ENCODE peak calls at places on chromosome 3, in six cellular contexts. One of them, this sample, is unnamed.

GRCh38 chr3:168063122-168063521 is 32.6 kb downstream of the GOLIM4 start:
- DNase-seq in tibial artery: no peak
- DNase-seq in BJ: no peak
- DNase-seq in vagina: no peak
- DNase-seq in activated CD8-positive, alpha-beta T cell treated with anti-CD3 and anti-CD28 coated beads for 36 hours: no peak
- DNase-seq in cardiac muscle cell: no peak
- DNase-seq in this sample: no peak

GRCh38 chr3:4981688-4982494 is 2.7 kb downstream of the BHLHE40 start:
- DNase-seq in tibial artery: no peak
- DNase-seq in BJ: no peak
- DNase-seq in vagina: no peak
- DNase-seq in activated CD8-positive, alpha-beta T cell treated with anti-CD3 and anti-CD28 coated beads for 36 hours: no peak
- DNase-seq in cardiac muscle cell: peak
- DNase-seq in this sample: no peak

GRCh38 chr3:71728632-71729342 is 3.6 kb upstream of the EIF4E3 start:
- DNase-seq in tibial artery: no peak
- DNase-seq in BJ: no peak
- DNase-seq in vagina: no peak
- DNase-seq in activated CD8-positive, alpha-beta T cell treated with anti-CD3 and anti-CD28 coated beads for 36 hours: peak
- DNase-seq in cardiac muscle cell: no peak
- DNase-seq in this sample: no peak

GRCh38 chr3:64321747-64322146 is 96.5 kb upstream of the PRICKLE2 start:
- DNase-seq in tibial artery: no peak
- DNase-seq in BJ: no peak
- DNase-seq in vagina: no peak
- DNase-seq in activated CD8-positive, alpha-beta T cell treated with anti-CD3 and anti-CD28 coated beads for 36 hours: no peak
- DNase-seq in cardiac muscle cell: peak
- DNase-seq in this sample: no peak

GRCh38 chr3:115321396-115321795 is 174.3 kb upstream of the ZBTB20 start:
- DNase-seq in tibial artery: no peak
- DNase-seq in BJ: peak
- DNase-seq in vagina: no peak
- DNase-seq in activated CD8-positive, alpha-beta T cell treated with anti-CD3 and anti-CD28 coated beads for 36 hours: no peak
- DNase-seq in cardiac muscle cell: peak
- DNase-seq in this sample: peak

GRCh38 chr3:185916042-185916833 is 21.6 kb downstream of the TRA2B start:
- DNase-seq in tibial artery: no peak
- DNase-seq in BJ: no peak
- DNase-seq in vagina: no peak
- DNase-seq in activated CD8-positive, alpha-beta T cell treated with anti-CD3 and anti-CD28 coated beads for 36 hours: no peak
- DNase-seq in cardiac muscle cell: no peak
- DNase-seq in this sample: no peak

GRCh38 chr3:18237251-18238005 is 187.7 kb downstream of the SATB1 start:
- DNase-seq in tibial artery: no peak
- DNase-seq in BJ: no peak
- DNase-seq in vagina: no peak
- DNase-seq in activated CD8-positive, alpha-beta T cell treated with anti-CD3 and anti-CD28 coated beads for 36 hours: peak
- DNase-seq in cardiac muscle cell: peak
- DNase-seq in this sample: peak

GRCh38 chr3:44845528-44846520 is 15.9 kb upstream of the TMEM42 start:
- DNase-seq in tibial artery: no peak
- DNase-seq in BJ: no peak
- DNase-seq in vagina: no peak
- DNase-seq in activated CD8-positive, alpha-beta T cell treated with anti-CD3 and anti-CD28 coated beads for 36 hours: no peak
- DNase-seq in cardiac muscle cell: peak
- DNase-seq in this sample: peak

DNA sequence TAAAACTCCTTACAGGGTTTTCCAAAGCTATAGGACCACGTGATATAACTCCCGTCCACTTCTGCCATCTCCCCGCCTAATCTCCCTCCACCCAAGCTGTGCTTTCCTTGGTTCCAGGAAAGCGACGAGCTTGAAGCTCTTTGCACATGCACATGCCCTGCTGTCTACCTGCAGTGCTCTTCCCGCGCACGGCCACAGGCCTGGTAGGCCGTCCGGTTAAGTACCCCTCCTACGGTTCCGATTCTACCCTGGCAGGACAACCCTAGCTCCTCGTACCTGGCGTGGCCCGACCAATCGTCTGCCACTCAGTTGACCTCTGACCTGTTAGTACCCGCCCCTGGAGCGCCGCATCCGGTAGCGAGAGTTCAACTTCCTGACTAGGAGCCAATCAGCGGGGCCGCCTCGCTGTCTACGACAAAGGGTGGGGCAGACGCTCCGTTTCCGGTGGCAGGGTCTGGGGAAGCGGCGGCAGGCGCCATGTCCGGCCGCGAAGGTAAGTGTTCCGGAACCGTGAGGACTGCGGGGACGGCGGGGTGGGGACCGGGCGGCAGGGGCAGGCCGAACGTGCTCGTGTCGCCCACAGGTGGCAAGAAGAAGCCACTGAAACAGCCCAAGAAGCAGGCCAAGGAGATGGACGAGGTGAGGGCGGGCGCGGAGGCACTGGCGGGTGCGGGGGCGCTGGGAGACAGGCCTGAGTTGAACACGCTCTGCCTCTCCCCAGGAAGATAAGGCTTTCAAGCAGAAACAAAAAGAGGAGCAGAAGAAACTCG is at the start of the genes CCDC51 and TMA7:
- DNase-seq in tibial artery: peak
- DNase-seq in BJ: peak
- DNase-seq in vagina: peak
- DNase-seq in activated CD8-positive, alpha-beta T cell treated with anti-CD3 and anti-CD28 coated beads for 36 hours: peak
- DNase-seq in cardiac muscle cell: peak
- DNase-seq in this sample: peak
- TF ChIP-seq CTCF in tibial artery: no peak
- TF ChIP-seq CTCF in BJ: no peak
- TF ChIP-seq CTCF in vagina: no peak
- TF ChIP-seq CTCF in activated CD8-positive, alpha-beta T cell treated with anti-CD3 and anti-CD28 coated beads for 36 hours: no peak
- TF ChIP-seq CTCF in cardiac muscle cell: no peak
- TF ChIP-seq CTCF in this sample: no peak

GRCh38 chr3:124572851-124573405 is 157.3 kb upstream of the UMPS start:
- DNase-seq in tibial artery: no peak
- DNase-seq in BJ: no peak
- DNase-seq in vagina: no peak
- DNase-seq in activated CD8-positive, alpha-beta T cell treated with anti-CD3 and anti-CD28 coated beads for 36 hours: no peak
- DNase-seq in cardiac muscle cell: no peak
- DNase-seq in this sample: no peak

GRCh38 chr3:124577494-124578167 is 152.6 kb upstream of the UMPS start:
- DNase-seq in tibial artery: no peak
- DNase-seq in BJ: no peak
- DNase-seq in vagina: no peak
- DNase-seq in activated CD8-positive, alpha-beta T cell treated with anti-CD3 and anti-CD28 coated beads for 36 hours: no peak
- DNase-seq in cardiac muscle cell: no peak
- DNase-seq in this sample: no peak

GRCh38 chr3:124579641-124580040 is 150.6 kb upstream of the UMPS start:
- DNase-seq in tibial artery: no peak
- DNase-seq in BJ: no peak
- DNase-seq in vagina: no peak
- DNase-seq in activated CD8-positive, alpha-beta T cell treated with anti-CD3 and anti-CD28 coated beads for 36 hours: no peak
- DNase-seq in cardiac muscle cell: no peak
- DNase-seq in this sample: no peak

GRCh38 chr3:124574012-124574411 is 156.2 kb upstream of the UMPS start:
- DNase-seq in tibial artery: no peak
- DNase-seq in BJ: no peak
- DNase-seq in vagina: no peak
- DNase-seq in activated CD8-positive, alpha-beta T cell treated with anti-CD3 and anti-CD28 coated beads for 36 hours: no peak
- DNase-seq in cardiac muscle cell: no peak
- DNase-seq in this sample: no peak

GRCh38 chr3:124576565-124577493 is 153.4 kb upstream of the UMPS start:
- DNase-seq in tibial artery: no peak
- DNase-seq in BJ: no peak
- DNase-seq in vagina: no peak
- DNase-seq in activated CD8-positive, alpha-beta T cell treated with anti-CD3 and anti-CD28 coated beads for 36 hours: no peak
- DNase-seq in cardiac muscle cell: no peak
- DNase-seq in this sample: no peak
- TF ChIP-seq CTCF in tibial artery: no peak
- TF ChIP-seq CTCF in BJ: no peak
- TF ChIP-seq CTCF in vagina: no peak
- TF ChIP-seq CTCF in activated CD8-positive, alpha-beta T cell treated with anti-CD3 and anti-CD28 coated beads for 36 hours: no peak
- TF ChIP-seq CTCF in cardiac muscle cell: no peak
- TF ChIP-seq CTCF in this sample: no peak

DNA sequence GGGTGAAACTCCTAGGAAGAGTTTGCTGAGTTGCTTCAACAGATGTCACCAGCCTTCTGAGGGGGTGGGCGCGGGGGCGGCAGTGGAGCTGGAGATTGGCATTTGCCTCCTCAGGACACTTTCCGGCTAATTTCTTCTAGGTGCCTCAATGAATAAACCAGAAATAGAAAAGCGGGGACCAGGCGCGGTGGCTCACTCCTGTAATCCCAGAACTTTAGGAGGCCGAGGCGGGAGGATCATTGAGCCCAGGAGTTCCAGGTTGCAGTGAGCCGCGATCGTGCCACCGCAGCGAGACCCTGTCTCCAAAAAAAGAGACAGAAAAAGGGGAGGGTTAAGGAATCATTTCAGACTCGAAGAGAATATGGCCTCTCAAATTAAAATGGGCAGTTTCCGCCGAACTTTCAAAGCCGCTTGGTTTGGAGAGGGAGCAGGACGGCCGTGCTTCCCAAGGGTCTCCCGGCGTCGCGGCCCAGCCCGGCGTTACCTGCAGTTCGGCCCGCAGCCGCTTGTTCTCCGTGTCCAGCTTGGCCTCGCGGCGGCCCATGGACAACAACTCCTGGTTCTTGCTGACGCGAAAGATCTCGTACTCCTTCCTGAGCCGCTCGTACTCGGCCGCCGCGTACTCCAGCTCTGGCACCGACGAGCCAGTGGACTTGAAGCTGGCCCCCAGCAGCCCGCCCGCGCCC is 587 bp downstream of the NPHP3 start:
- DNase-seq in tibial artery: peak
- DNase-seq in BJ: no peak
- DNase-seq in vagina: peak
- DNase-seq in activated CD8-positive, alpha-beta T cell treated with anti-CD3 and anti-CD28 coated beads for 36 hours: peak
- DNase-seq in cardiac muscle cell: peak
- DNase-seq in this sample: no peak
- TF ChIP-seq CTCF in tibial artery: peak
- TF ChIP-seq CTCF in BJ: peak
- TF ChIP-seq CTCF in vagina: no peak
- TF ChIP-seq CTCF in activated CD8-positive, alpha-beta T cell treated with anti-CD3 and anti-CD28 coated beads for 36 hours: no peak
- TF ChIP-seq CTCF in cardiac muscle cell: peak
- TF ChIP-seq CTCF in this sample: peak

GRCh38 chr3:58215317-58216025 is 4.7 kb upstream of the DNASE1L3 start:
- DNase-seq in tibial artery: no peak
- DNase-seq in BJ: no peak
- DNase-seq in vagina: peak
- DNase-seq in activated CD8-positive, alpha-beta T cell treated with anti-CD3 and anti-CD28 coated beads for 36 hours: no peak
- DNase-seq in cardiac muscle cell: no peak
- DNase-seq in this sample: no peak
- TF ChIP-seq CTCF in tibial artery: no peak
- TF ChIP-seq CTCF in BJ: no peak
- TF ChIP-seq CTCF in vagina: no peak
- TF ChIP-seq CTCF in activated CD8-positive, alpha-beta T cell treated with anti-CD3 and anti-CD28 coated beads for 36 hours: no peak
- TF ChIP-seq CTCF in cardiac muscle cell: no peak
- TF ChIP-seq CTCF in this sample: no peak

GRCh38 chr3:195035345-195036202 is 235.4 kb downstream of the XXYLT1 start:
- DNase-seq in tibial artery: no peak
- DNase-seq in BJ: no peak
- DNase-seq in vagina: no peak
- DNase-seq in activated CD8-positive, alpha-beta T cell treated with anti-CD3 and anti-CD28 coated beads for 36 hours: no peak
- DNase-seq in cardiac muscle cell: no peak
- DNase-seq in this sample: no peak
- TF ChIP-seq CTCF in tibial artery: no peak
- TF ChIP-seq CTCF in BJ: peak
- TF ChIP-seq CTCF in vagina: no peak
- TF ChIP-seq CTCF in activated CD8-positive, alpha-beta T cell treated with anti-CD3 and anti-CD28 coated beads for 36 hours: no peak
- TF ChIP-seq CTCF in cardiac muscle cell: peak
- TF ChIP-seq CTCF in this sample: peak

DNA sequence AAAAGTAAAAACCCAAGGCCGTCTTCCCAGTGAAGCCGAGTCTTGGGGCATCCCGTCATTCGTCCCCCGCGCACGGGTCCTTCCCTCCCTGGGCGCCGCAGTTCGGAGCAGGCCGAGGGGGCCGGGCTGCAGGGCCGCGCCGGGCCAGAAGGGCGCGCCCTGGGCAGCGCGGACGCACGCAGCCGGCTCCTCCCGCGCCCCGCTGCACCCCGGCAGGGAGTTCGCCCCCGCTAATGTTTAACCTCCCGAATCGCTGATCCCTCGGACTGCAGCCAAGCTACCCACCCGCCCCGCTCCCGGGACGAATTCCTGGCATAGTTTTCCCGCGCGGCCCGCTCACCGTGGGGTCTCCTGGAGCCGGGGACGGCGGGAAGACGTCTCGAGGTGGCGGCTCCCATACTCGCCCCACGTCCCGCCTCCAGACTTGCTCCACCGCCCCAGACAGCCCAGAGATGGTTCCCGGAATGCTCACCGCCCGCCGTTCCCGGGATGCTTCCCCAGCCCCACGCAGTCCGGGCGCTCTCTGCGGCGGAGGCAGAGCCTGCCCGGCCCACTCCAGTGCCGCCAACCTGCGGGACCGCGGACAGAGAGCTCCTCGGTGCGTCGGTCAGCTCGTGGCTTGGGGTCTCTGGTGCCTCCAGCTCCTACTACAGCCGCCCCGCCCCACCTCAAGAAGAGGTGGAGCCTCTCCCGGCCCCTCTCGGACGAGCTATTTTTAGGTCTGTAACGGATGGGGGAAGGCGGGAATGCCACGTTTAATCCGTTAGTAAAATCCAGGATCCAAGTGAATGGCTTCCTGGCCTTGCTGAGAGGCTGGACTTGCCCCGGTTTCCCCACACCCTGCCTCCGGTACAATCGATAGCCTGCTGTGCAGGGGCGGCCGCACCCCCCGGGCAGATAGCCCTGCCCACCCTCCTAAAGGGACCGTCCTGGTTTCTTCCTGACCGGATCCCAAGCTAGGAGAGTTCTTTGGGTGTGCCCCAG is at the start of gene DZIP1L:
- DNase-seq in tibial artery: peak
- DNase-seq in BJ: no peak
- DNase-seq in vagina: no peak
- DNase-seq in activated CD8-positive, alpha-beta T cell treated with anti-CD3 and anti-CD28 coated beads for 36 hours: peak
- DNase-seq in cardiac muscle cell: peak
- DNase-seq in this sample: peak
- TF ChIP-seq CTCF in tibial artery: peak
- TF ChIP-seq CTCF in BJ: peak
- TF ChIP-seq CTCF in vagina: no peak
- TF ChIP-seq CTCF in activated CD8-positive, alpha-beta T cell treated with anti-CD3 and anti-CD28 coated beads for 36 hours: peak
- TF ChIP-seq CTCF in cardiac muscle cell: peak
- TF ChIP-seq CTCF in this sample: peak

DNA sequence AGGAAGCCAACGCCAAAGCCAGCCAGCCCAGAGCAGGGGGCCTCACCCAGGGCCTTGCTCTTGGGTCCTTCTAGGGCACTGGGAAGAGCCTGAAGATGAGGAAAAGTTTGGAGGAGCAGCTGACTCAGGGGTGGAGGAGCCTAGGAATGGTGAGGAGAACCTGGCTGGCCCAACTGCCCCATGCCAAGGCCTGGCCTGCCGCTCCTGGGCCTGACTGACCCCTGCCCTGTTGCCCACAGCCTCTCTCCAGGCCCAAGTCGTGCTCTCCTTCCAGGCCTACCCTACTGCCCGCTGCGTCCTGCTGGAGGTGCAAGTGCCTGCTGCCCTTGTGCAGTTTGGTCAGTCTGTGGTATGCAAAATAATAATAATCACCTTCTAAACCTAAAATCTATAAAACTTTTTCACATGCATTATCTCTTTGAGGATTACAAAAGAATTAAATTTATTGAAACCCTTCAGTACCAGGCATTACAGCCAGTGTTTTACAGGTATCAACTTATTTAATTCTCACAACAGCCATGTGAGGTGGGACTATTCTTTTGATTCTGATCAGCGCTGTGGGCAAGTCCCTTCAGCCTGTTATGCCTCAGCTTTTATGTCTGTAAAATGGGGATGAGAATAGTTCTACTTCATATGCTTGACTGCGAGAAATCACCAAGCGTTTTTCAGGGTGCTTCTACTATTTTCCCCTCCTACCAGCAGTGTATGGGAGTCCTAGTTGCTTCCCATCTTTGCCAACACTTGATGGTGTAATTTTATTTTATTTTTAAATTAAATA is 1.6 kb downstream of the IL17RC start:
- DNase-seq in tibial artery: no peak
- DNase-seq in BJ: no peak
- DNase-seq in vagina: no peak
- DNase-seq in activated CD8-positive, alpha-beta T cell treated with anti-CD3 and anti-CD28 coated beads for 36 hours: no peak
- DNase-seq in cardiac muscle cell: no peak
- DNase-seq in this sample: no peak
- TF ChIP-seq CTCF in tibial artery: no peak
- TF ChIP-seq CTCF in BJ: no peak
- TF ChIP-seq CTCF in vagina: no peak
- TF ChIP-seq CTCF in activated CD8-positive, alpha-beta T cell treated with anti-CD3 and anti-CD28 coated beads for 36 hours: no peak
- TF ChIP-seq CTCF in cardiac muscle cell: no peak
- TF ChIP-seq CTCF in this sample: no peak